ENCODE peak calls at places on chromosomes 11 and 22, in seven cellular contexts. One of them, this sample, is unnamed.

GRCh38 chr11:65538915-65539374 is 14.1 kb downstream of the SCYL1 start:
- DNase-seq in endothelial cell of umbilical vein: no peak
- DNase-seq in epithelial cell of esophagus: no peak
- DNase-seq in mucosa of descending colon: no peak
- DNase-seq in CD4-positive, alpha-beta T cell: no peak
- DNase-seq in PC-9: no peak
- DNase-seq in A549: no peak
- DNase-seq in this sample: no peak

GRCh38 chr11:45053736-45054446 is 92.5 kb upstream of the PRDM11 start:
- DNase-seq in CD4-positive, alpha-beta T cell: no peak
- DNase-seq in epithelial cell of esophagus: no peak
- DNase-seq in mucosa of descending colon: no peak
- DNase-seq in PC-9: no peak
- DNase-seq in A549: no peak
- DNase-seq in endothelial cell of umbilical vein: no peak
- DNase-seq in this sample: no peak

GRCh38 chr11:11876458-11876857 is 34.7 kb downstream of the USP47 start:
- DNase-seq in A549: no peak
- DNase-seq in CD4-positive, alpha-beta T cell: no peak
- DNase-seq in mucosa of descending colon: no peak
- DNase-seq in endothelial cell of umbilical vein: no peak
- DNase-seq in epithelial cell of esophagus: peak
- DNase-seq in PC-9: no peak
- DNase-seq in this sample: peak

GRCh38 chr11:29317669-29318068 is 699.2 kb downstream of the KCNA4 start:
- DNase-seq in A549: no peak
- DNase-seq in endothelial cell of umbilical vein: no peak
- DNase-seq in CD4-positive, alpha-beta T cell: no peak
- DNase-seq in epithelial cell of esophagus: no peak
- DNase-seq in PC-9: no peak
- DNase-seq in mucosa of descending colon: no peak
- DNase-seq in this sample: no peak

GRCh38 chr11:94758671-94759070 is 9.5 kb upstream of the AMOTL1 start:
- DNase-seq in CD4-positive, alpha-beta T cell: no peak
- DNase-seq in endothelial cell of umbilical vein: no peak
- DNase-seq in A549: no peak
- DNase-seq in mucosa of descending colon: no peak
- DNase-seq in PC-9: no peak
- DNase-seq in epithelial cell of esophagus: no peak
- DNase-seq in this sample: no peak

GRCh38 chr22:20783844-20784723 is 10.2 kb downstream of the SERPIND1 start:
- DNase-seq in epithelial cell of esophagus: peak
- DNase-seq in CD4-positive, alpha-beta T cell: peak
- DNase-seq in A549: peak
- DNase-seq in mucosa of descending colon: no peak
- DNase-seq in PC-9: peak
- DNase-seq in endothelial cell of umbilical vein: peak
- DNase-seq in this sample: peak

GRCh38 chr11:81246937-81247336 is 1486.7 kb downstream of the FAM181B start:
- DNase-seq in epithelial cell of esophagus: no peak
- DNase-seq in PC-9: no peak
- DNase-seq in CD4-positive, alpha-beta T cell: no peak
- DNase-seq in A549: no peak
- DNase-seq in endothelial cell of umbilical vein: no peak
- DNase-seq in mucosa of descending colon: no peak
- DNase-seq in this sample: no peak

GRCh38 chr11:44402466-44403075 is 92.6 kb upstream of the ALX4 start:
- DNase-seq in CD4-positive, alpha-beta T cell: no peak
- DNase-seq in PC-9: no peak
- DNase-seq in endothelial cell of umbilical vein: no peak
- DNase-seq in mucosa of descending colon: no peak
- DNase-seq in A549: no peak
- DNase-seq in epithelial cell of esophagus: no peak
- DNase-seq in this sample: no peak

GRCh38 chr11:116910847-116911246 is 73.4 kb upstream of the APOA1 start:
- DNase-seq in CD4-positive, alpha-beta T cell: no peak
- DNase-seq in A549: no peak
- DNase-seq in PC-9: no peak
- DNase-seq in endothelial cell of umbilical vein: no peak
- DNase-seq in epithelial cell of esophagus: no peak
- DNase-seq in mucosa of descending colon: no peak
- DNase-seq in this sample: no peak

GRCh38 chr11:134754823-134755198 is 342.8 kb upstream of the B3GAT1 start:
- DNase-seq in CD4-positive, alpha-beta T cell: no peak
- DNase-seq in epithelial cell of esophagus: no peak
- DNase-seq in endothelial cell of umbilical vein: no peak
- DNase-seq in PC-9: no peak
- DNase-seq in mucosa of descending colon: no peak
- DNase-seq in A549: no peak
- DNase-seq in this sample: no peak

GRCh38 chr11:78424334-78425270 is 7.0 kb upstream of the GAB2 start:
- DNase-seq in CD4-positive, alpha-beta T cell: no peak
- DNase-seq in A549: no peak
- DNase-seq in epithelial cell of esophagus: no peak
- DNase-seq in PC-9: no peak
- DNase-seq in endothelial cell of umbilical vein: peak
- DNase-seq in mucosa of descending colon: no peak
- DNase-seq in this sample: no peak

GRCh38 chr22:17194213-17194612 is 25.0 kb downstream of the ADA2 start:
- DNase-seq in endothelial cell of umbilical vein: no peak
- DNase-seq in CD4-positive, alpha-beta T cell: no peak
- DNase-seq in mucosa of descending colon: no peak
- DNase-seq in A549: no peak
- DNase-seq in epithelial cell of esophagus: no peak
- DNase-seq in PC-9: no peak
- DNase-seq in this sample: no peak

GRCh38 chr11:67250059-67251043 is 15.9 kb upstream of the GRK2 start:
- DNase-seq in PC-9: no peak
- DNase-seq in A549: no peak
- DNase-seq in endothelial cell of umbilical vein: no peak
- DNase-seq in mucosa of descending colon: no peak
- DNase-seq in epithelial cell of esophagus: no peak
- DNase-seq in CD4-positive, alpha-beta T cell: no peak
- DNase-seq in this sample: no peak

GRCh38 chr22:31122532-31123291 is at the start of gene INPP5J:
- DNase-seq in mucosa of descending colon: peak
- DNase-seq in PC-9: peak
- DNase-seq in A549: peak
- DNase-seq in CD4-positive, alpha-beta T cell: no peak
- DNase-seq in endothelial cell of umbilical vein: no peak
- DNase-seq in epithelial cell of esophagus: peak
- DNase-seq in this sample: peak

GRCh38 chr11:7439921-7440320 is 45.4 kb upstream of the OLFML1 start:
- DNase-seq in A549: no peak
- DNase-seq in endothelial cell of umbilical vein: no peak
- DNase-seq in PC-9: no peak
- DNase-seq in CD4-positive, alpha-beta T cell: no peak
- DNase-seq in epithelial cell of esophagus: peak
- DNase-seq in mucosa of descending colon: no peak
- DNase-seq in this sample: peak

GRCh38 chr11:64007160-64007628 is 21.0 kb downstream of the OTUB1 start:
- DNase-seq in PC-9: peak
- DNase-seq in mucosa of descending colon: no peak
- DNase-seq in epithelial cell of esophagus: no peak
- DNase-seq in CD4-positive, alpha-beta T cell: no peak
- DNase-seq in A549: peak
- DNase-seq in endothelial cell of umbilical vein: no peak
- DNase-seq in this sample: no peak

GRCh38 chr11:77704029-77704428 is 66.4 kb upstream of the CLNS1A start:
- DNase-seq in endothelial cell of umbilical vein: no peak
- DNase-seq in PC-9: no peak
- DNase-seq in A549: no peak
- DNase-seq in mucosa of descending colon: no peak
- DNase-seq in epithelial cell of esophagus: no peak
- DNase-seq in CD4-positive, alpha-beta T cell: no peak
- DNase-seq in this sample: no peak

GRCh38 chr11:122593473-122594420 is 61.8 kb upstream of the UBASH3B start:
- DNase-seq in mucosa of descending colon: no peak
- DNase-seq in PC-9: no peak
- DNase-seq in endothelial cell of umbilical vein: no peak
- DNase-seq in CD4-positive, alpha-beta T cell: no peak
- DNase-seq in A549: no peak
- DNase-seq in epithelial cell of esophagus: no peak
- DNase-seq in this sample: no peak

GRCh38 chr11:131979364-131979763 is 608.9 kb downstream of the NTM start:
- DNase-seq in mucosa of descending colon: no peak
- DNase-seq in A549: no peak
- DNase-seq in PC-9: no peak
- DNase-seq in endothelial cell of umbilical vein: no peak
- DNase-seq in CD4-positive, alpha-beta T cell: no peak
- DNase-seq in epithelial cell of esophagus: no peak
- DNase-seq in this sample: no peak

GRCh38 chr11:58958500-58958899 is 19.2 kb downstream of the GLYATL1 start:
- DNase-seq in CD4-positive, alpha-beta T cell: peak
- DNase-seq in endothelial cell of umbilical vein: peak
- DNase-seq in mucosa of descending colon: peak
- DNase-seq in PC-9: no peak
- DNase-seq in epithelial cell of esophagus: peak
- DNase-seq in A549: no peak
- DNase-seq in this sample: peak

GRCh38 chr22:23226497-23226850 is 46.2 kb downstream of the BCR start:
- DNase-seq in epithelial cell of esophagus: no peak
- DNase-seq in mucosa of descending colon: no peak
- DNase-seq in endothelial cell of umbilical vein: no peak
- DNase-seq in CD4-positive, alpha-beta T cell: no peak
- DNase-seq in A549: no peak
- DNase-seq in PC-9: no peak
- DNase-seq in this sample: no peak

GRCh38 chr22:20566420-20567260 is 59.2 kb downstream of the MED15 start:
- DNase-seq in mucosa of descending colon: peak
- DNase-seq in endothelial cell of umbilical vein: no peak
- DNase-seq in PC-9: peak
- DNase-seq in A549: no peak
- DNase-seq in CD4-positive, alpha-beta T cell: peak
- DNase-seq in epithelial cell of esophagus: peak
- DNase-seq in this sample: peak

GRCh38 chr22:44180706-44181032 is at the start of gene PARVG:
- DNase-seq in epithelial cell of esophagus: peak
- DNase-seq in endothelial cell of umbilical vein: no peak
- DNase-seq in CD4-positive, alpha-beta T cell: peak
- DNase-seq in mucosa of descending colon: no peak
- DNase-seq in PC-9: no peak
- DNase-seq in A549: no peak
- DNase-seq in this sample: peak

GRCh38 chr11:693887-694562 is 997 bp downstream of the DEAF1 start:
- DNase-seq in epithelial cell of esophagus: no peak
- DNase-seq in A549: no peak
- DNase-seq in CD4-positive, alpha-beta T cell: no peak
- DNase-seq in mucosa of descending colon: peak
- DNase-seq in endothelial cell of umbilical vein: no peak
- DNase-seq in PC-9: no peak
- DNase-seq in this sample: no peak

GRCh38 chr11:69280994-69281393 is 13.0 kb upstream of the MYEOV start:
- DNase-seq in PC-9: peak
- DNase-seq in mucosa of descending colon: peak
- DNase-seq in epithelial cell of esophagus: peak
- DNase-seq in endothelial cell of umbilical vein: no peak
- DNase-seq in A549: peak
- DNase-seq in CD4-positive, alpha-beta T cell: no peak
- DNase-seq in this sample: peak

DNA sequence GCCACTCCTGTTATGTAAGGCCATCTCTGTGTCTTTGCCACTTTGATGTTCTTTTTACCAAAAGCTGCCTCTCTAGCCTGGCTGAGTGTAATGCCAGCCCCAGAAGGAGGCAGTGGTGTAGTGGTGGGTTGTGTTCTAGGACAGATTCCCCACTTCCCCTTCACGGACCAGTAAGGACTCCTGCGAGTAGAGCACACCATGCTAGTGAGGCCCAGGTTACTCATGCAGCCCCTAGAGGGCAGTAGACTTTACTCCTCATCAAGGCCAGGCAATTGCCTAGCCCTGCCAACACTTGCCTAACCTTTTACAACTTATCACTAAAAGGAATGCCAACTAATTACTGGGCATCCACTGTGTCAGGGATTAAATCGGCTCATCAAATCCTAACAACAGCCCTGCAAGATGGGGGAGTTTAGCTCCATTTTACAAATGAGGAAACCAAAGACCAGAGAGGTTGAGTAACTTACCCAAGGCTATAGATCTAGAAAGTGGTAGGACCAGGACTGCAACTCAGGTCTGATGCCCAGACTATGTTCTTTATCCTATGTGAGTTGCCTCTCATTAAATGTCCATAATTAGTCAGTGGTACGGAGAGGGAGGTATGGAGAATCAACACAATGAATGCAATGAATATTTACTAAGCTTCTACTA is 75.3 kb downstream of the APIP start:
- DNase-seq in endothelial cell of umbilical vein: peak
- DNase-seq in PC-9: no peak
- DNase-seq in CD4-positive, alpha-beta T cell: peak
- DNase-seq in mucosa of descending colon: no peak
- DNase-seq in epithelial cell of esophagus: peak
- DNase-seq in A549: no peak
- DNase-seq in this sample: peak
- TF ChIP-seq CTCF in endothelial cell of umbilical vein: peak
- TF ChIP-seq CTCF in PC-9: peak
- TF ChIP-seq CTCF in CD4-positive, alpha-beta T cell: peak
- TF ChIP-seq CTCF in mucosa of descending colon: no peak
- TF ChIP-seq CTCF in epithelial cell of esophagus: peak
- TF ChIP-seq CTCF in A549: peak
- TF ChIP-seq CTCF in this sample: peak

GRCh38 chr11:43278302-43278956 is 33.4 kb upstream of the API5 start:
- DNase-seq in mucosa of descending colon: no peak
- DNase-seq in CD4-positive, alpha-beta T cell: no peak
- DNase-seq in epithelial cell of esophagus: peak
- DNase-seq in endothelial cell of umbilical vein: peak
- DNase-seq in PC-9: no peak
- DNase-seq in A549: peak
- DNase-seq in this sample: peak
- TF ChIP-seq CTCF in mucosa of descending colon: no peak
- TF ChIP-seq CTCF in CD4-positive, alpha-beta T cell: no peak
- TF ChIP-seq CTCF in epithelial cell of esophagus: peak
- TF ChIP-seq CTCF in endothelial cell of umbilical vein: peak
- TF ChIP-seq CTCF in PC-9: peak
- TF ChIP-seq CTCF in A549: peak
- TF ChIP-seq CTCF in this sample: peak

DNA sequence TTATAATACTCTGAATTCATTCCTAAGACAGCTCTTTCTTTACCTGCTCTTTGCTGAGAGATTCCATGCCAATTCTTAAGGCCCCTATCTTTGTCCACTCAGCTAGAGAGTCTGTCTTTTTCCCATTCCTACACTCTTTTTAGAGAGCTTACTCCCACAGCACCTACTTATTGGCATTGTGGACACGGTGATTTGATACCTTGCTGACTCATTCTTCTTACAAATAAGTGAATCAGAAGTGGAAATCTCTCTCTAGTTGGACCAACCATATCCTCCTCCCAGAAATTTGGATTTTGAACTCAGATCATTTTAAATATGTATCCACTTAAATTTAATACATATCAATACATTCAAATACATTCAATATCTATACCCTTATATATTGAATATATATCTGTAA is 32.5 kb upstream of the OR6M1 start:
- DNase-seq in mucosa of descending colon: no peak
- DNase-seq in endothelial cell of umbilical vein: no peak
- DNase-seq in A549: no peak
- DNase-seq in PC-9: no peak
- DNase-seq in CD4-positive, alpha-beta T cell: no peak
- DNase-seq in epithelial cell of esophagus: peak
- DNase-seq in this sample: peak
- TF ChIP-seq CTCF in mucosa of descending colon: no peak
- TF ChIP-seq CTCF in endothelial cell of umbilical vein: no peak
- TF ChIP-seq CTCF in A549: no peak
- TF ChIP-seq CTCF in PC-9: no peak
- TF ChIP-seq CTCF in CD4-positive, alpha-beta T cell: no peak
- TF ChIP-seq CTCF in epithelial cell of esophagus: no peak
- TF ChIP-seq CTCF in this sample: no peak

GRCh38 chr11:46305295-46305694 is 27.8 kb downstream of the CREB3L1 start:
- DNase-seq in CD4-positive, alpha-beta T cell: peak
- DNase-seq in A549: no peak
- DNase-seq in epithelial cell of esophagus: peak
- DNase-seq in PC-9: no peak
- DNase-seq in mucosa of descending colon: no peak
- DNase-seq in endothelial cell of umbilical vein: no peak
- DNase-seq in this sample: peak
- TF ChIP-seq CTCF in CD4-positive, alpha-beta T cell: no peak
- TF ChIP-seq CTCF in A549: no peak
- TF ChIP-seq CTCF in epithelial cell of esophagus: peak
- TF ChIP-seq CTCF in PC-9: peak
- TF ChIP-seq CTCF in mucosa of descending colon: no peak
- TF ChIP-seq CTCF in endothelial cell of umbilical vein: peak
- TF ChIP-seq CTCF in this sample: no peak

This sample was measured in MCF 10A.